ENCODE peak calls at places on chromosome 11, in nine cellular contexts. One of them, this sample, is unnamed.

GRCh38 chr11:95520765-95521542 is 268.6 kb downstream of the FAM76B start:
- DNase-seq in fibroblast of villous mesenchyme: no peak
- DNase-seq in GM10248: no peak
- DNase-seq in mesothelial cell of epicardium: no peak
- DNase-seq in coronary artery: no peak
- DNase-seq in psoas muscle: no peak
- DNase-seq in ovary: no peak
- DNase-seq in tibial artery: no peak
- DNase-seq in fibroblast of the aortic adventitia: no peak
- DNase-seq in this sample: no peak

GRCh38 chr11:11426226-11426915 is 73.3 kb upstream of the CSNK2A3 start:
- DNase-seq in coronary artery: no peak
- DNase-seq in psoas muscle: no peak
- DNase-seq in tibial artery: no peak
- DNase-seq in fibroblast of the aortic adventitia: no peak
- DNase-seq in ovary: no peak
- DNase-seq in mesothelial cell of epicardium: no peak
- DNase-seq in fibroblast of villous mesenchyme: peak
- DNase-seq in GM10248: no peak
- DNase-seq in this sample: no peak

GRCh38 chr11:44024977-44025376 is 22.8 kb upstream of the ACCSL start:
- DNase-seq in coronary artery: no peak
- DNase-seq in ovary: no peak
- DNase-seq in fibroblast of villous mesenchyme: no peak
- DNase-seq in GM10248: no peak
- DNase-seq in mesothelial cell of epicardium: no peak
- DNase-seq in tibial artery: no peak
- DNase-seq in psoas muscle: no peak
- DNase-seq in fibroblast of the aortic adventitia: no peak
- DNase-seq in this sample: no peak

GRCh38 chr11:118485273-118485672 is 42.0 kb upstream of the TTC36 start:
- DNase-seq in psoas muscle: no peak
- DNase-seq in tibial artery: no peak
- DNase-seq in coronary artery: no peak
- DNase-seq in mesothelial cell of epicardium: no peak
- DNase-seq in fibroblast of the aortic adventitia: no peak
- DNase-seq in ovary: no peak
- DNase-seq in GM10248: no peak
- DNase-seq in fibroblast of villous mesenchyme: no peak
- DNase-seq in this sample: no peak

GRCh38 chr11:99865951-99866350 is 821.1 kb upstream of the ARHGAP42 start:
- DNase-seq in coronary artery: no peak
- DNase-seq in mesothelial cell of epicardium: no peak
- DNase-seq in tibial artery: no peak
- DNase-seq in psoas muscle: no peak
- DNase-seq in ovary: no peak
- DNase-seq in fibroblast of the aortic adventitia: no peak
- DNase-seq in GM10248: no peak
- DNase-seq in fibroblast of villous mesenchyme: no peak
- DNase-seq in this sample: no peak

GRCh38 chr11:63940786-63941185 is 2.0 kb downstream of the NAA40 start:
- DNase-seq in coronary artery: no peak
- DNase-seq in fibroblast of the aortic adventitia: no peak
- DNase-seq in mesothelial cell of epicardium: no peak
- DNase-seq in tibial artery: no peak
- DNase-seq in fibroblast of villous mesenchyme: no peak
- DNase-seq in GM10248: no peak
- DNase-seq in psoas muscle: no peak
- DNase-seq in ovary: no peak
- DNase-seq in this sample: no peak

GRCh38 chr11:6648505-6648904 is 7.1 kb downstream of the DCHS1 start:
- DNase-seq in psoas muscle: no peak
- DNase-seq in GM10248: no peak
- DNase-seq in mesothelial cell of epicardium: no peak
- DNase-seq in tibial artery: no peak
- DNase-seq in coronary artery: no peak
- DNase-seq in fibroblast of the aortic adventitia: no peak
- DNase-seq in fibroblast of villous mesenchyme: no peak
- DNase-seq in ovary: no peak
- DNase-seq in this sample: no peak

GRCh38 chr11:104148074-104148473 is 15.9 kb downstream of the PDGFD start:
- DNase-seq in coronary artery: no peak
- DNase-seq in tibial artery: no peak
- DNase-seq in GM10248: no peak
- DNase-seq in fibroblast of the aortic adventitia: peak
- DNase-seq in fibroblast of villous mesenchyme: peak
- DNase-seq in mesothelial cell of epicardium: no peak
- DNase-seq in psoas muscle: no peak
- DNase-seq in ovary: no peak
- DNase-seq in this sample: no peak

GRCh38 chr11:10415817-10416392 is 39.2 kb upstream of the AMPD3 start:
- DNase-seq in GM10248: no peak
- DNase-seq in fibroblast of villous mesenchyme: no peak
- DNase-seq in mesothelial cell of epicardium: no peak
- DNase-seq in tibial artery: no peak
- DNase-seq in coronary artery: no peak
- DNase-seq in ovary: no peak
- DNase-seq in psoas muscle: no peak
- DNase-seq in fibroblast of the aortic adventitia: no peak
- DNase-seq in this sample: no peak
- TF ChIP-seq CTCF in GM10248: peak
- TF ChIP-seq CTCF in fibroblast of villous mesenchyme: no peak
- TF ChIP-seq CTCF in mesothelial cell of epicardium: no peak
- TF ChIP-seq CTCF in tibial artery: no peak
- TF ChIP-seq CTCF in coronary artery: no peak
- TF ChIP-seq CTCF in ovary: no peak
- TF ChIP-seq CTCF in psoas muscle: peak
- TF ChIP-seq CTCF in fibroblast of the aortic adventitia: no peak
- TF ChIP-seq CTCF in this sample: no peak

GRCh38 chr11:47616726-47617416 is 22.7 kb upstream of the C1QTNF4 start:
- DNase-seq in fibroblast of villous mesenchyme: peak
- DNase-seq in tibial artery: peak
- DNase-seq in mesothelial cell of epicardium: no peak
- DNase-seq in ovary: peak
- DNase-seq in fibroblast of the aortic adventitia: peak
- DNase-seq in GM10248: peak
- DNase-seq in psoas muscle: no peak
- DNase-seq in coronary artery: no peak
- DNase-seq in this sample: peak
- TF ChIP-seq CTCF in fibroblast of villous mesenchyme: peak
- TF ChIP-seq CTCF in tibial artery: peak
- TF ChIP-seq CTCF in mesothelial cell of epicardium: no peak
- TF ChIP-seq CTCF in ovary: peak
- TF ChIP-seq CTCF in fibroblast of the aortic adventitia: peak
- TF ChIP-seq CTCF in GM10248: peak
- TF ChIP-seq CTCF in psoas muscle: peak
- TF ChIP-seq CTCF in coronary artery: peak
- TF ChIP-seq CTCF in this sample: peak

GRCh38 chr11:86749376-86749775 is 51.0 kb upstream of the PRSS23 start:
- DNase-seq in GM10248: no peak
- DNase-seq in tibial artery: no peak
- DNase-seq in mesothelial cell of epicardium: no peak
- DNase-seq in ovary: no peak
- DNase-seq in fibroblast of the aortic adventitia: no peak
- DNase-seq in psoas muscle: no peak
- DNase-seq in fibroblast of villous mesenchyme: no peak
- DNase-seq in coronary artery: no peak
- DNase-seq in this sample: no peak
- TF ChIP-seq CTCF in GM10248: no peak
- TF ChIP-seq CTCF in tibial artery: no peak
- TF ChIP-seq CTCF in mesothelial cell of epicardium: no peak
- TF ChIP-seq CTCF in ovary: no peak
- TF ChIP-seq CTCF in fibroblast of the aortic adventitia: no peak
- TF ChIP-seq CTCF in psoas muscle: no peak
- TF ChIP-seq CTCF in fibroblast of villous mesenchyme: no peak
- TF ChIP-seq CTCF in coronary artery: no peak
- TF ChIP-seq CTCF in this sample: no peak

DNA sequence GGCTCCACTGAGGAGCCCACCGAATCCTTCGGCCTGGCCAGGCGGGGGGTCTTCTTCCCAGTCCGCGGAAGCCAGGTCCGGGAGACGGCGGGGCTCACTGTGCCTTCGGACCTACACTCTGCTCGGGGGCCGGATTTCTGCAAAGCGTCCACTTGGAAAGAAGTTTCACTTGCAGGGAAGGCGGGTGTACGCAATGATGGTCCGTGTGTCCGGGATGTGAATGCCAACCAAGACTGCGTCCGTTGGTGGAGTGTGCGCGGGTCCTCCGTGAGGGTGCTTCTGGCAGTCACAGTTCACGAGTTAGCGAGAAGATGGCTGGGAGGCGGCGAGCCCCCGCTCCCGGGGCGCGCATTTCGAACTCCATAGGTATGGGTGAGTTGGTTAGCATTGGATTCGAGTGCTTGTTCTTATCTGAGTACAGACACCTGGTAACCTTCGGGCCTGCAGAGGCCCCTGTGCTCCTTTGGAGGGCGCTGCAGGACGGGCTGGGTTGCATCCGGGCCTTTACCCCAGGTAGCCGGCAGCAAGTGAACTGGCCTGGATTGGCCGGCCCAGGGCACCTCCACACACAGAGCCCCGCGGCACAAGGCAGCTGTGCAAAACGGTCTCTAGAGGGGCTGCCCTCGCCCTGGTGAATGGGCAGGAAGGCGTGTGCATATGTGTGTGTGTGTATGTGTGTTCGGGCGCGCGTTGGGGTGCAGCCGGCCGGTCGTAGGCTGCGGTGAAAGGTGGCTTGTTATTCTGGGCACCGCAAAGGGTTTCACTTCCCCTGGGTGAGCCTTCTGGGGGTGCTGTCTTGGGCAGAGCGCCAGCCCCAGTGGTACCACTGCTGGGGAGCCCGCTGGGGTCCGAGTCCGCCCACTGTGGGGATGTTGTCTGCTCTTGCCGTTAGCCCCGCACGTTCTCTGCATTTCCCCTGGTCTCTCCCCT is 13.3 kb upstream of the CYP2R1 start:
- DNase-seq in tibial artery: peak
- DNase-seq in fibroblast of villous mesenchyme: peak
- DNase-seq in GM10248: peak
- DNase-seq in psoas muscle: peak
- DNase-seq in coronary artery: peak
- DNase-seq in ovary: no peak
- DNase-seq in mesothelial cell of epicardium: no peak
- DNase-seq in fibroblast of the aortic adventitia: peak
- DNase-seq in this sample: peak
- TF ChIP-seq CTCF in tibial artery: no peak
- TF ChIP-seq CTCF in fibroblast of villous mesenchyme: no peak
- TF ChIP-seq CTCF in GM10248: peak
- TF ChIP-seq CTCF in psoas muscle: no peak
- TF ChIP-seq CTCF in coronary artery: peak
- TF ChIP-seq CTCF in ovary: no peak
- TF ChIP-seq CTCF in mesothelial cell of epicardium: no peak
- TF ChIP-seq CTCF in fibroblast of the aortic adventitia: peak
- TF ChIP-seq CTCF in this sample: no peak

This sample was measured in D721Med.